ENCODE peak calls at places on chromosomes 7 and 10, in ten cellular contexts. One of them, this sample, is unnamed.

GRCh38 chr7:7567898-7568531 is 1.3 kb downstream of the MIOS start:
- DNase-seq in AG09319: no peak
- DNase-seq in fibroblast of lung: no peak
- DNase-seq in fibroblast of villous mesenchyme: no peak
- DNase-seq in stimulated activated CD4-positive, alpha-beta T cell treated with anti-CD3 and anti-CD28 coated beads, Interleukin-15, amount 100 ng/mL, for 1 hour: no peak
- DNase-seq in endodermal cell: no peak
- DNase-seq in SW 1271: no peak
- DNase-seq in T-helper 9 cell: no peak
- DNase-seq in NCI-H1092 treated with DMSO at 0.1 percent for 48 hours: no peak
- DNase-seq in HAP-1: no peak
- DNase-seq in this sample: peak; percentile 23

GRCh38 chr7:11133436-11133959 is 159.8 kb downstream of the PHF14 start:
- DNase-seq in stimulated activated CD4-positive, alpha-beta T cell treated with anti-CD3 and anti-CD28 coated beads, Interleukin-15, amount 100 ng/mL, for 1 hour: no peak
- DNase-seq in HAP-1: no peak
- DNase-seq in fibroblast of villous mesenchyme: peak; percentile 10
- DNase-seq in endodermal cell: no peak
- DNase-seq in SW 1271: no peak
- DNase-seq in T-helper 9 cell: no peak
- DNase-seq in NCI-H1092 treated with DMSO at 0.1 percent for 48 hours: no peak
- DNase-seq in AG09319: no peak
- DNase-seq in fibroblast of lung: no peak
- DNase-seq in this sample: no peak

GRCh38 chr7:23012186-23012585 is 1.7 kb downstream of the HYCC1 start:
- DNase-seq in AG09319: no peak
- DNase-seq in SW 1271: no peak
- DNase-seq in fibroblast of villous mesenchyme: no peak
- DNase-seq in NCI-H1092 treated with DMSO at 0.1 percent for 48 hours: no peak
- DNase-seq in stimulated activated CD4-positive, alpha-beta T cell treated with anti-CD3 and anti-CD28 coated beads, Interleukin-15, amount 100 ng/mL, for 1 hour: no peak
- DNase-seq in T-helper 9 cell: no peak
- DNase-seq in fibroblast of lung: no peak
- DNase-seq in endodermal cell: no peak
- DNase-seq in HAP-1: no peak
- DNase-seq in this sample: no peak

GRCh38 chr10:110398419-110399162 is 93.9 kb upstream of the SMNDC1 start:
- DNase-seq in T-helper 9 cell: no peak
- DNase-seq in fibroblast of lung: peak; percentile 97
- DNase-seq in HAP-1: peak; percentile 12
- DNase-seq in stimulated activated CD4-positive, alpha-beta T cell treated with anti-CD3 and anti-CD28 coated beads, Interleukin-15, amount 100 ng/mL, for 1 hour: no peak
- DNase-seq in NCI-H1092 treated with DMSO at 0.1 percent for 48 hours: no peak
- DNase-seq in fibroblast of villous mesenchyme: peak; percentile 97
- DNase-seq in SW 1271: peak; percentile 93
- DNase-seq in AG09319: peak; percentile 96
- DNase-seq in endodermal cell: peak; percentile 87
- DNase-seq in this sample: peak; percentile 99

GRCh38 chr10:61376908-61377368 is 76.2 kb downstream of the TMEM26 start:
- DNase-seq in fibroblast of lung: no peak
- DNase-seq in endodermal cell: no peak
- DNase-seq in AG09319: no peak
- DNase-seq in T-helper 9 cell: no peak
- DNase-seq in SW 1271: no peak
- DNase-seq in stimulated activated CD4-positive, alpha-beta T cell treated with anti-CD3 and anti-CD28 coated beads, Interleukin-15, amount 100 ng/mL, for 1 hour: no peak
- DNase-seq in HAP-1: no peak
- DNase-seq in fibroblast of villous mesenchyme: no peak
- DNase-seq in NCI-H1092 treated with DMSO at 0.1 percent for 48 hours: no peak
- DNase-seq in this sample: no peak

GRCh38 chr7:16561943-16562342 is 35.3 kb downstream of the LRRC72 start:
- DNase-seq in HAP-1: no peak
- DNase-seq in T-helper 9 cell: no peak
- DNase-seq in fibroblast of villous mesenchyme: no peak
- DNase-seq in SW 1271: no peak
- DNase-seq in endodermal cell: no peak
- DNase-seq in AG09319: no peak
- DNase-seq in fibroblast of lung: no peak
- DNase-seq in stimulated activated CD4-positive, alpha-beta T cell treated with anti-CD3 and anti-CD28 coated beads, Interleukin-15, amount 100 ng/mL, for 1 hour: no peak
- DNase-seq in NCI-H1092 treated with DMSO at 0.1 percent for 48 hours: no peak
- DNase-seq in this sample: no peak

GRCh38 chr10:132546567-132547420 is 9.2 kb downstream of the INPP5A start:
- DNase-seq in NCI-H1092 treated with DMSO at 0.1 percent for 48 hours: peak; percentile 11
- DNase-seq in endodermal cell: peak; percentile 45
- DNase-seq in AG09319: no peak
- DNase-seq in HAP-1: no peak
- DNase-seq in fibroblast of lung: no peak
- DNase-seq in stimulated activated CD4-positive, alpha-beta T cell treated with anti-CD3 and anti-CD28 coated beads, Interleukin-15, amount 100 ng/mL, for 1 hour: no peak
- DNase-seq in T-helper 9 cell: no peak
- DNase-seq in SW 1271: no peak
- DNase-seq in fibroblast of villous mesenchyme: no peak
- DNase-seq in this sample: no peak

GRCh38 chr7:98877692-98878364 is 504 bp upstream of the TRRAP start:
- DNase-seq in AG09319: no peak
- DNase-seq in SW 1271: no peak
- DNase-seq in fibroblast of lung: no peak
- DNase-seq in HAP-1: no peak
- DNase-seq in T-helper 9 cell: no peak
- DNase-seq in stimulated activated CD4-positive, alpha-beta T cell treated with anti-CD3 and anti-CD28 coated beads, Interleukin-15, amount 100 ng/mL, for 1 hour: no peak
- DNase-seq in fibroblast of villous mesenchyme: no peak
- DNase-seq in endodermal cell: peak; percentile 57
- DNase-seq in NCI-H1092 treated with DMSO at 0.1 percent for 48 hours: no peak
- DNase-seq in this sample: no peak

GRCh38 chr10:117461766-117462423 is 80.7 kb upstream of the EMX2 start:
- DNase-seq in HAP-1: no peak
- DNase-seq in stimulated activated CD4-positive, alpha-beta T cell treated with anti-CD3 and anti-CD28 coated beads, Interleukin-15, amount 100 ng/mL, for 1 hour: no peak
- DNase-seq in endodermal cell: no peak
- DNase-seq in NCI-H1092 treated with DMSO at 0.1 percent for 48 hours: no peak
- DNase-seq in T-helper 9 cell: no peak
- DNase-seq in SW 1271: peak; percentile 46
- DNase-seq in fibroblast of lung: no peak
- DNase-seq in AG09319: peak; percentile 30
- DNase-seq in fibroblast of villous mesenchyme: peak; percentile 99
- DNase-seq in this sample: peak; percentile 88

This sample was measured in RKO.